ENCODE peak calls at places on chromosomes 16 and 17, in eight cellular contexts. G is AG04450, H is WERI-Rb-1, D is MM.1S, M is astrocyte of the spinal cord, K is cardiac muscle cell, V is heart left ventricle, B is esophagus squamous epithelium. N is an unnamed sample.
A peak's percentile ranks its signal among the peaks of the same experiment; 100 is the strongest.

GRCh38 chr17:6548578-6549330 is 7.6 kb downstream of the PITPNM3 start:
- DNase-seq in G (no peak), H (no peak), D (peak; percentile 71), M (no peak), K (no peak), V (no peak), B (no peak), N (no peak)

GRCh38 chr17:68035131-68035522 is 408 bp upstream of the KPNA2 start:
- DNase-seq in G (no peak), H (peak; percentile 98), D (no peak), M (no peak), K (no peak), V (peak; percentile 94), B (peak; percentile 80), N (no peak)

GRCh38 chr16:86616906-86617305 is 38.6 kb downstream of the FOXL1 start:
- DNase-seq in G (no peak), H (no peak), D (no peak), M (no peak), K (no peak), V (no peak), B (no peak), N (no peak)

GRCh38 chr16:84045818-84046470 is 3.3 kb upstream of the SLC38A8 start:
- DNase-seq in G (no peak), H (no peak), D (no peak), M (no peak), K (no peak), V (no peak), B (no peak), N (no peak)

GRCh38 chr17:67575325-67575724 is 142.4 kb upstream of the NOL11 start:
- DNase-seq in G (no peak), H (peak; percentile 91), D (no peak), M (no peak), K (no peak), V (no peak), B (no peak), N (no peak)

GRCh38 chr17:7476951-7477350 is 2.5 kb downstream of the ZBTB4 start:
- DNase-seq in G (no peak), H (no peak), D (no peak), M (no peak), K (no peak), V (no peak), B (no peak), N (no peak)

GRCh38 chr16:64392456-64392855 is 729.4 kb downstream of the CDH11 start:
- DNase-seq in G (no peak), H (no peak), D (no peak), M (no peak), K (peak; percentile 28), V (no peak), B (no peak), N (no peak)

GRCh38 chr17:36547776-36548175 is 3.1 kb downstream of the GGNBP2 start:
- DNase-seq in G (no peak), H (no peak), D (no peak), M (no peak), K (no peak), V (no peak), B (no peak), N (no peak)

DNA sequence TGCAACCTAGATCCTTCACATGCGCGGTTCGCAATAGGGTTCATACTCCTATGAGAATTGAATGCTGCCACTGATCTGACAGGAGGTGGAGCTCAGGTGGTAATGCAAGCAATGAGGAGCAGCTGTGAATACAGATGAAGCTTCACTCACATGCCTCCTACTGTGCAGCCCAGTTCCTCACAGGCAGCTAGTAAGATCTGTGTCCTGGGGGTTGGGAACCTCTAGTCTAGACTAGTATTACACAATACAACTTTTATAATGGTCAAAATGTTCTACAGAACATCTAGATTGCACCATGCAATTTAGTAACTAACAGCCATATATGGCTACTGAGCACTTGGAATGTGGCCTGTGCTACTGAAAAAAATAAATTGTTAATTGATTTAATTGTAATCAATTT is 26.7 kb downstream of the ABCA5 start:
- DNase-seq in G (no peak), H (no peak), D (no peak), M (no peak), K (peak; percentile 34), V (no peak), B (no peak), N (no peak)
- TF ChIP-seq CTCF in G (no peak), H (no peak), D (no peak), M (no peak), K (no peak), V (no peak), B (no peak), N (no peak)

DNA sequence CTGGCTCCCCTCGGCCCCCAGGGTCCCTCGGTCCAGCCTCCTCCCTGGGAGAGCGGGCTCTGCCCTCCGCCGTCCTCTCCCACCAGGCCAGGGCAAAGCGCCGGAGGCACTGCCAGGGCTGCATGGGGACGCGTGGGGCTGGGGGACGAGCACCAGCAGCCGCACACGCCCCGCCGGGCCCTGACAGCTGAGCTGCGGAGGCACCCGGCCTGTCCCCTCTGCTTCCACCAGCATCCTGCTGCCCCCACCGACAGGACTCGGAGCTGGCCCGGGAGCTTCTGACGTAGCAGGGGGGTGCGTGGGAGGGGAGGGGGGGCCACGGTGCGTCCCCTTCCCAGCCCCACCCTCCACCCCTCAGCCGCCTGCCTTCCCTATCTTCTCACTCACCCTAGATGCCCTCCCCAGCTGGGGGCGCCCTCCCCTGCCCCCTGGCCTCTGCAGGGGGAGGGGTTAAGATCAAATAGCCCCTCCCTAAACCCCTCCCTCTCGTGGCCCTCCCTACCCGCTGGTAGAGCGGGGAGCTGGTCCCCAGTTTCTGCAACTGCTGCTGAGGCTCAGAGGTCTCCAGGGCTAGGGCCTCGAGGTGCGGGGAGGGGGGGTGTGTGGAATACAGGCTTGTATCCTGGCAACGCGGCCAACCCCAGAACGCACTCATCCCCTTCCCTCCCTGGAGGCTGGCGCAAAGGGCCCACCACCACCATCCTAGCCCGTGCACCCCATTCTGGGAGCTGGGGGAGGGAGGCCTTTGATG is 1.1 kb downstream of the SRCIN1 start:
- DNase-seq in G (no peak), H (peak; percentile 39), D (peak; percentile 7), M (no peak), K (no peak), V (no peak), B (no peak), N (no peak)
- H3K4me3 ChIP-seq in G (no peak overlapping the region), H (peak overlapping the region; percentile 39), D (no peak overlapping the region), M (no peak overlapping the region), K (peak overlapping the region; percentile 53), V (no peak overlapping the region), B (peak overlapping the region; percentile 62), N (no peak overlapping the region)

GRCh38 chr17:39872700-39873099 is 4.7 kb downstream of the ZPBP2 start:
- DNase-seq in G (peak; percentile 11), H (no peak), D (peak; percentile 32), M (peak; percentile 12), K (peak; percentile 39), V (no peak), B (no peak), N (peak; percentile 5)
- TF ChIP-seq CTCF in G (peak; percentile 57), H (no peak), D (peak; percentile 44), M (peak; percentile 30), K (peak; percentile 36), V (no peak), B (no peak), N (no peak)

GRCh38 chr17:41631890-41632269 is 7.5 kb upstream of the KRT17 start:
- DNase-seq in G (no peak), H (no peak), D (no peak), M (no peak), K (no peak), V (no peak), B (no peak), N (no peak)
- H3K4me3 ChIP-seq in G (no peak overlapping the region), H (no peak overlapping the region), D (no peak overlapping the region), M (no peak overlapping the region), K (no peak overlapping the region), V (no peak overlapping the region), B (no peak overlapping the region), N (no peak overlapping the region)

GRCh38 chr16:16988963-16989362 is 481.8 kb downstream of the XYLT1 start:
- DNase-seq in G (no peak), H (no peak), D (no peak), M (no peak), K (no peak), V (no peak), B (no peak), N (no peak)

GRCh38 chr16:16985707-16986106 is 485.1 kb downstream of the XYLT1 start:
- DNase-seq in G (no peak), H (no peak), D (no peak), M (no peak), K (no peak), V (no peak), B (no peak), N (no peak)

GRCh38 chr16:16982614-16983013 is 488.1 kb downstream of the XYLT1 start:
- DNase-seq in G (no peak), H (no peak), D (no peak), M (no peak), K (no peak), V (no peak), B (no peak), N (no peak)

DNA sequence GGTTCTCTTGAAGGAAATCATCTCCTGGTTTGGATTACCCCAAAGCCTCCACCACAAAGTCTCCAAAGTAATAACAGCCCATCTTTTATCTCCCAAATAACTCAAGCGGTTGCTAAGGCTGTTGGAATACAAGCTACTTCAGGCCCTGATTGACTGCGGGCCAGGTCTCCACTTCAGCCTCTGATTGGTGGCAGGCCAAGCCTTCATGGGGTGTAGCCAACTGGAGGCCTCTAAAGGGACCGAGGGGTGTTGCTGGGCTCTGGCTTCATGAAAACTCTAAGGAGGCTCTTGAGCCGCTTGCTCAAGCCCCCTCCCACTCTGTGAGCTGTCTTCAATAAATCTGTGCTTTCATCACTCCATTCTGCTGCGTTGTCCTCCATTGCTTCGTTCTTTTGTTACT is 487.2 kb downstream of the XYLT1 start:
- DNase-seq in G (no peak), H (no peak), D (no peak), M (no peak), K (no peak), V (no peak), B (no peak), N (no peak)
- TF ChIP-seq CTCF in G (no peak), H (no peak), D (no peak), M (no peak), K (no peak), V (no peak), B (no peak), N (no peak)

DNA sequence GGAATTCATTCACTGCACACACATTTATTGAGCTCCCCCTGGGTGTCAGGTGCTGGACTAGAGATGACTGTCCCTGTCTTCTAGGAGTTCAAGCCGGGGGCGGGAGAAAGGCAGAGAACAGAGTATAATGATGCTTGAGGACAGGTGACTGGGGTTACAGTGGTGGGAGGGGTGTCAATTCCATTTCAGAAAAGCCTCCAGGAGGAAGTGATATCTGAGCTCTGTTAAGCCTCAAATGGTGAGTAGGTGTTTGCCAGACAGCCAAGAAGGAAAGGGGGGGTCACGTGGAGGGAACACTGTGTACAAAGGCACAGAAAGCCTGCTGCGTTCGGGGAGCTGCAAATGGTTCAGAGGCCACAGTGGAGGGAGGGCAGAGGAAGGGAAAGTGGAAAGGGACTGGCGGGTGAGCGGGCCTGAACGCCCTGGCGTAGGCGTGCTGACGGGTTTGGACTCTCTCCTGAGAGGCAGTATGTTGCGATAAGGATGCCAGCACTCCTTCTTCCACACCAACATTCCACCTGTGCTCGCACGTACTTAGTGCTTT is 9.7 kb upstream of the NXPH3 start:
- DNase-seq in G (no peak), H (peak; percentile 57), D (no peak), M (peak; percentile 40), K (peak; percentile 74), V (peak; percentile 76), B (no peak), N (no peak)
- H3K4me3 ChIP-seq in G (no peak overlapping the region), H (no peak overlapping the region), D (no peak overlapping the region), M (no peak overlapping the region), K (no peak overlapping the region), V (no peak overlapping the region), B (no peak overlapping the region), N (no peak overlapping the region)

N was measured in AG04449.